ENCODE peak calls at places on chromosomes 7 and 10, in five cellular contexts. H, M, B, T and P are unnamed samples.

GRCh38 chr10:100909506-100910260 is 3.1 kb upstream of the SLF2 start:
- DNase-seq in H (no peak), M (no peak), B (no peak), T (no peak), P (peak)

GRCh38 chr7:82985144-82985802 is 177.4 kb downstream of the PCLO start:
- DNase-seq in H (no peak), M (no peak), B (no peak), T (no peak), P (no peak)

GRCh38 chr10:123284022-123284421 is 129.8 kb downstream of the BUB3 start:
- DNase-seq in H (no peak), M (no peak), B (no peak), T (no peak), P (no peak)

GRCh38 chr7:8391353-8392062 is 41.9 kb upstream of the NXPH1 start:
- DNase-seq in H (no peak), M (no peak), B (no peak), T (no peak), P (no peak)

GRCh38 chr7:143217806-143218205 is 4.0 kb upstream of the TAS2R40 start:
- DNase-seq in H (no peak), M (no peak), B (no peak), T (no peak), P (no peak)

GRCh38 chr7:2603388-2603965 is 28.3 kb upstream of the TTYH3 start:
- DNase-seq in H (no peak), M (no peak), B (no peak), T (no peak), P (no peak)

GRCh38 chr7:142385528-142386340 is 127.9 kb upstream of the PRSS58 start:
- DNase-seq in H (peak), M (no peak), B (peak), T (no peak), P (peak)

GRCh38 chr10:96466-96865 is 38.8 kb upstream of the ZMYND11 start:
- DNase-seq in H (no peak), M (no peak), B (no peak), T (no peak), P (no peak)

GRCh38 chr10:26528715-26529393 is 90.7 kb downstream of the APBB1IP start:
- DNase-seq in H (no peak), M (no peak), B (no peak), T (no peak), P (peak)

GRCh38 chr7:119232091-119232490 is 1007.6 kb downstream of the ANKRD7 start:
- DNase-seq in H (no peak), M (no peak), B (no peak), T (no peak), P (no peak)

GRCh38 chr10:101858723-101859500 is 15.3 kb upstream of the KCNIP2 start:
- DNase-seq in H (no peak), M (no peak), B (no peak), T (no peak), P (peak)

GRCh38 chr7:55733584-55733983 is 129.0 kb downstream of the SEPTIN14 start:
- DNase-seq in H (no peak), M (no peak), B (no peak), T (no peak), P (no peak)

GRCh38 chr7:29274156-29275017 is 79.8 kb downstream of the CHN2 start:
- DNase-seq in H (no peak), M (no peak), B (no peak), T (no peak), P (no peak)

GRCh38 chr10:109778993-109779392 is 144.3 kb downstream of the XPNPEP1 start:
- DNase-seq in H (no peak), M (no peak), B (no peak), T (no peak), P (no peak)

GRCh38 chr7:66748791-66749190 is 8.3 kb downstream of the RABGEF1 start:
- DNase-seq in H (peak), M (no peak), B (no peak), T (no peak), P (no peak)

DNA sequence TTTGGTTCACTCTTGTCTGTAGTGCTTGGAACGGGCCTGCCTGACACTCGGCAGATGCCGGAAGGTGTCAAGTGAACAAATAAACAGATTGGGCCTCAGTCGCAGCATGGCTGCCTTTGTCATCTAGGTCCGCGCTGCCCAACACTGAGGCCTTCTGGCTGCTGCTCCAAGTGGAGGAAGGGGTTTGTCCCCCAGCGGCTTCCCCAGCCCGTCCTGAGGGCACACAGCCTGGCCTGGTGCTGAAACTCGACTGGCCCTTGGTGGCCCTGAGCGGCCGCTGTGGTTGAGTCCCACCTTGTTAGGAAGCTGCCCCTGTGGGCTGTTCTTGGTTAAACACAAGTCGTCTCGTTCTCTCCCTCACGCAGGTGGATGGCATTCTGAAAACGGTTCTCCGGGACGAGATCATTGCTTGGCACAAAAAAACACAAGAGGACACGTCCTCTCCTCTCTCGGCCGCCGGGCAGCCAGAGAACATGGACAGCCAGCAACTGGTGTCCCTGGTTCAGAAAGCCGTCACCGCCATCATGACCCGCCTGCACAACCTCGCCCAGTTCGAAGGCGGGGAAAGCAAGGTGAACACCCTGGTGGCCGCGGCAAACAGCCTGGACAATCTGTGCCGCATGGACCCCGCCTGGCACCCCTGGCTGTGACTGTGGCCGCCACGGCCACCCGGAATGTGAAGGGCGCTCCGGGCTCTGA is 132.1 kb downstream of the SMURF1 start:
- DNase-seq in H (peak), M (no peak), B (no peak), T (peak), P (no peak)
- TF ChIP-seq CTCF in H (no peak), M (no peak), B (no peak), T (no peak), P (no peak)

DNA sequence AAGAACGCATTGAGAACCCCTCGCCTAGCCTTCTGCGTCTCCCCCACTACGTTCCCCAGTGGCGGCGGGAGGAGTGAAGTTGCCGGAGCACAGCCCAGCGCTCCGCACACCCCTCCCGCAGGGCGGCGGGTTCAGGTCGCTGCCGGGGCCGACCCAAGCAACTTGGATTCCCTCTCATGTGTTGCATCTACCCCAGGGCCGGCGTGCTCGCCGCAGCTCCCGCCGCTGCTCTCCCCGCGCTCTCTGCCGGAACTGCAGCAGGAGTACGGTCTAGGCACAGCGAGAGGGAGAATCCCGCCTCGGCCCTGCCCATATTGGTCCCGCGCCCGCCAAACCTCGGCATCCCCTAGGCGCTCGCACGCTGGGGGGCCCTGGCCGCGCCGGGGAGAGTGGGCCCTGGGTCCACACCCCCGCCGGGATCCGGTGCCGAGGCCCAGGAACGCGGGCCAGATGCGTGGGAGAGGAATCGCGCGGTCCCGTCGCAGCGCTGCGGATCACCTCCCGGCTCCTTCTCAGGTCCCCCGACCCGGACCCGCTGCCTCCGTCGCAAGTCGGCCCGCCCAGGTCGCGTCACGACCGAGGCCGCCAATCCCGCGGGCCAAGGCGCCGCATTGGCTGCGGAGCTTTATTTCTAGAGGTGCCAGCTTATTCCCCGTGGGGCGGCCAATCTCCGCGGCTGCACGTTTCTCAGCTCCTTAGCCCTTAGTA is 648 bp upstream of the TMEM243 start:
- DNase-seq in H (peak), M (peak), B (peak), T (peak), P (peak)
- TF ChIP-seq CTCF in H (no peak), M (no peak), B (no peak), T (no peak), P (no peak)

GRCh38 chr10:113614304-113614703 is 49.5 kb downstream of the NRAP start:
- DNase-seq in H (no peak), M (no peak), B (no peak), T (no peak), P (no peak)

GRCh38 chr10:113619401-113619800 is 44.4 kb downstream of the NRAP start:
- DNase-seq in H (peak), M (no peak), B (no peak), T (no peak), P (no peak)

GRCh38 chr10:113617086-113617485 is 46.8 kb downstream of the NRAP start:
- DNase-seq in H (no peak), M (no peak), B (no peak), T (no peak), P (no peak)

GRCh38 chr10:113618338-113618737 is 45.5 kb downstream of the NRAP start:
- DNase-seq in H (no peak), M (no peak), B (no peak), T (no peak), P (no peak)

GRCh38 chr10:113616244-113617074 is 47.4 kb downstream of the NRAP start:
- DNase-seq in H (no peak), M (no peak), B (no peak), T (no peak), P (no peak)
- TF ChIP-seq CTCF in H (peak), M (no peak), B (no peak), T (no peak), P (peak)

GRCh38 chr7:112554591-112554990 is 73.8 kb downstream of the LSMEM1 start:
- DNase-seq in H (no peak), M (no peak), B (no peak), T (no peak), P (no peak)
- TF ChIP-seq CTCF in H (no peak), M (no peak), B (no peak), T (no peak), P (no peak)

DNA sequence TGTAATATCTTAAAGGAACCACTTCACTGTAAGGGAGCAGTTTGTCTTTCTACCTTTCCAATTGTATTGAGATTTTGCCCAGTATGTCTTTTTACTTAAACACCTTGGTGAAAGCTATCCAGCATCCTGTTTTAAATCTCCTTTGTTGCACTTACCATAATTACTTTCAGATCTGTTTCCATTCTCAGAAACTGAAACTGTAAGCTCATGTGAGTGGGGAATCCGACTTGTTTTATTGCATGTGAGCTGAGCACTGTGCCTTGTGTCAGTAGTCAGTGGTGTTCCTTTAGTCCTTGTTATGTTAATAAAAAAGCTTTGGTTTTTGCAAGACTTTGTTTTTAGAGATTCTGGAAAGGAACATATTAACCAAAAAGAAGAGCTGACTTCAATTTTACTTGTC is 42.2 kb downstream of the BMPR1A start:
- DNase-seq in H (no peak), M (no peak), B (no peak), T (no peak), P (peak)
- TF ChIP-seq CTCF in H (no peak), M (no peak), B (no peak), T (no peak), P (no peak)

DNA sequence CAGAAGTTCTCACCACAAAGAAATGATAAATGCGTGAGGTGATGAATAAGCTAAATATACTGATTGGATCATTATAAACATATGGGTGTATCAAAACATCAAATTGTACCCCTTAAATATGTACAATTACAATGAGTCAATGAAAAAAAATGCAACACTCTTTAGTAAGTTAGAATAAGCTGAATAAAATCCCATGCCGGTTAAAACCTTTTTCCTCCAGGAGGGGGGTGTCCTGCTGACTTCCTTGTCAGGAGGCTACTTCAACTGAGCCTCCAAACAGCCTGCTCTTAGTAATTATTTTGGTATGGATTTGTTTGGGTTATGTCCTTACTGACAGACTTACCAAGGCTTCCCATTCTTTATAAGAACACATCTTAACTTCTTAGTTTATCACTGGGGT is 649.1 kb downstream of the INHBA start:
- DNase-seq in H (no peak), M (no peak), B (no peak), T (no peak), P (no peak)
- TF ChIP-seq CTCF in H (no peak), M (no peak), B (no peak), T (no peak), P (no peak)

GRCh38 chr10:63723741-63724140 is 202.5 kb downstream of the REEP3 start:
- DNase-seq in H (no peak), M (no peak), B (no peak), T (no peak), P (no peak)

GRCh38 chr10:63726883-63727282 is 205.7 kb downstream of the REEP3 start:
- DNase-seq in H (no peak), M (no peak), B (no peak), T (no peak), P (no peak)

GRCh38 chr10:63723320-63723719 is 202.1 kb downstream of the REEP3 start:
- DNase-seq in H (no peak), M (no peak), B (no peak), T (no peak), P (no peak)

GRCh38 chr10:63722537-63722936 is 201.3 kb downstream of the REEP3 start:
- DNase-seq in H (no peak), M (peak), B (no peak), T (peak), P (no peak)

DNA sequence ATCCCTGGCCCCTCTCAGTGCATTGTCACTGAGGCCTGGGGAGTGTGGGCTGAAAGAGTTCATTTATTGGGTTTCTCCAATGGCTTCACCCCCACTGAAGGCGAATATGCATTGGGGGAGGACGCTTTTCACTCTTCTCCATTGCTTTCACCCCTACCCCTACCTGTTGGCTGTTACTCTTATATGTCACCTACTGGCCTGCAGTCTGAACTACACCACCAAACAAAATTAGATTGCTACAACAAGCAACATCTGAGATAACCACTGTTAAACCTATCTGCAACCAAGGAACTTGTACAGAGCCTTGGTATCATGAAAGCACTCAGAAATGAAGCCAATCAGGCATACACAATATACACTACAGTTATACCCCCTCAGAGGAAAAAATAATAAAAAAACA is 203.7 kb downstream of the REEP3 start:
- DNase-seq in H (no peak), M (no peak), B (no peak), T (no peak), P (no peak)
- TF ChIP-seq CTCF in H (no peak), M (no peak), B (no peak), T (no peak), P (no peak)

GRCh38 chr10:28411136-28411460 is 108.2 kb upstream of the MPP7 start:
- DNase-seq in H (no peak), M (no peak), B (no peak), T (no peak), P (no peak)
- TF ChIP-seq CTCF in H (no peak), M (no peak), B (no peak), T (no peak), P (no peak)